ENCODE peak calls at places on chromosomes 11 and 22, in seven cellular contexts. U is AG04450, J is cardiac muscle cell, T is pulmonary artery endothelial cell, L is RKO, B is HTR-8/SVneo, P is anterior cingulate cortex. H is an unnamed sample.

GRCh38 chr11:47269002-47269828 is 718 bp upstream of the MADD start:
- DNase-seq in U (peak), J (peak), T (no peak), L (peak), B (peak), P (peak), H (peak)

GRCh38 chr22:32237905-32238304 is 17.2 kb downstream of the SLC5A4 start:
- DNase-seq in U (no peak), J (no peak), T (no peak), L (no peak), B (no peak), P (no peak), H (no peak)

GRCh38 chr11:88106685-88107084 is 68.6 kb downstream of the RAB38 start:
- DNase-seq in U (no peak), J (no peak), T (no peak), L (no peak), B (no peak), P (no peak), H (no peak)

GRCh38 chr22:22123960-22124278 is 120.7 kb upstream of the VPREB1 start:
- DNase-seq in U (no peak), J (no peak), T (no peak), L (no peak), B (no peak), P (no peak), H (no peak)

GRCh38 chr11:2699185-2699530 is 636 bp downstream of the KCNQ1OT1 start:
- DNase-seq in U (no peak), J (no peak), T (no peak), L (peak), B (no peak), P (no peak), H (peak)

GRCh38 chr11:96122601-96123044 is 198.7 kb upstream of the MTMR2 start:
- DNase-seq in U (no peak), J (no peak), T (no peak), L (no peak), B (peak), P (no peak), H (no peak)

GRCh38 chr22:41833369-41834004 is 582 bp downstream of the SREBF2 start:
- DNase-seq in U (no peak), J (peak), T (no peak), L (peak), B (peak), P (no peak), H (peak)

GRCh38 chr11:9506489-9507343 is 45.9 kb downstream of the ZNF143 start:
- DNase-seq in U (peak), J (peak), T (peak), L (peak), B (peak), P (no peak), H (peak)

GRCh38 chr11:37774441-37774840 is 1176.4 kb upstream of the RAG2 start:
- DNase-seq in U (no peak), J (no peak), T (no peak), L (no peak), B (no peak), P (no peak), H (no peak)

H was measured in activated effector memory CD4-positive, alpha-beta T cell treated with anti-CD3 and anti-CD28 coated beads, Interleukin-2, amount 50 U/mL, for 16 hours.